ENCODE peak calls at places on chromosomes 6 and 20, in nine cellular contexts. Y is A673; V is activated naive CD4-positive, alpha-beta T cell; J is adipocyte; R is AG10803; W is stimulated activated CD8-positive, alpha-beta memory T cell treated with anti-CD3 and anti-CD28 coated beads, Interleukin-2, amount 100 ng/mL, for 48 hours; G is WTC11; L is cardiac muscle cell; N is mesothelial cell of epicardium. H is an unnamed sample.

GRCh38 chr20:1174787-1175186 is 10.0 kb downstream of the TMEM74B start:
- DNase-seq in Y (no peak), V (no peak), J (no peak), R (no peak), W (no peak), G (no peak), L (no peak), N (no peak), H (no peak)

GRCh38 chr6:144585217-144585814 is 300.2 kb downstream of the UTRN start:
- DNase-seq in Y (peak; percentile 79), V (no peak), J (peak; percentile 73), R (peak; percentile 49), W (no peak), G (no peak), L (peak; percentile 62), N (no peak), H (no peak)

GRCh38 chr6:109465772-109466171 is 10.2 kb upstream of the MICAL1 start:
- DNase-seq in Y (no peak), V (no peak), J (no peak), R (no peak), W (no peak), G (no peak), L (no peak), N (no peak), H (peak; percentile 36)

GRCh38 chr20:44776977-44777376 is 31.3 kb downstream of the KCNK15 start:
- DNase-seq in Y (peak; percentile 47), V (no peak), J (peak; percentile 36), R (no peak), W (no peak), G (peak; percentile 69), L (peak; percentile 50), N (peak; percentile 64), H (no peak)

GRCh38 chr20:63829598-63829942 is 1.5 kb downstream of the ZBTB46 start:
- DNase-seq in Y (no peak), V (no peak), J (peak; percentile 7), R (no peak), W (no peak), G (no peak), L (no peak), N (no peak), H (no peak)

GRCh38 chr6:21601341-21601740 is 7.8 kb downstream of the SOX4 start:
- DNase-seq in Y (no peak), V (no peak), J (no peak), R (no peak), W (no peak), G (no peak), L (no peak), N (no peak), H (no peak)

GRCh38 chr6:74044417-74045096 is 348.6 kb downstream of the CD109 start:
- DNase-seq in Y (no peak), V (no peak), J (peak; percentile 2), R (peak; percentile 44), W (no peak), G (no peak), L (peak; percentile 57), N (no peak), H (no peak)

GRCh38 chr6:131765081-131765852 is 42.6 kb upstream of the ENPP1 start:
- DNase-seq in Y (no peak), V (no peak), J (peak; percentile 30), R (peak; percentile 96), W (no peak), G (no peak), L (peak; percentile 93), N (no peak), H (no peak)

GRCh38 chr6:39301606-39302005 is 12.6 kb downstream of the KCNK17 start:
- DNase-seq in Y (peak; percentile 12), V (no peak), J (no peak), R (no peak), W (no peak), G (peak; percentile 83), L (no peak), N (no peak), H (no peak)

GRCh38 chr6:16766836-16767745 is 5.8 kb upstream of the ATXN1 start:
- DNase-seq in Y (no peak), V (no peak), J (peak; percentile 27), R (no peak), W (no peak), G (no peak), L (no peak), N (no peak), H (no peak)

GRCh38 chr6:29999426-29999825 is 57.1 kb downstream of the HLA-A start:
- DNase-seq in Y (no peak), V (no peak), J (no peak), R (no peak), W (no peak), G (no peak), L (no peak), N (no peak), H (no peak)

GRCh38 chr6:157727629-157728182 is 95.3 kb upstream of the SNX9 start:
- DNase-seq in Y (no peak), V (no peak), J (no peak), R (no peak), W (no peak), G (no peak), L (no peak), N (no peak), H (no peak)

GRCh38 chr6:25363429-25363828 is 84.3 kb downstream of the CARMIL1 start:
- DNase-seq in Y (no peak), V (no peak), J (no peak), R (no peak), W (no peak), G (no peak), L (peak; percentile 12), N (no peak), H (no peak)

GRCh38 chr6:101396552-101397173 is 3.2 kb downstream of the GRIK2 start:
- DNase-seq in Y (peak; percentile 75), V (peak; percentile 4), J (peak; percentile 83), R (peak; percentile 40), W (no peak), G (peak; percentile 78), L (peak; percentile 73), N (peak; percentile 78), H (no peak)

GRCh38 chr6:168990352-168990751 is 263.3 kb downstream of the THBS2 start:
- DNase-seq in Y (no peak), V (no peak), J (no peak), R (no peak), W (no peak), G (peak; percentile 30), L (no peak), N (no peak), H (no peak)

GRCh38 chr6:13908955-13909381 is 15.8 kb upstream of the RNF182 start:
- DNase-seq in Y (peak; percentile 88), V (no peak), J (peak; percentile 86), R (peak; percentile 66), W (no peak), G (peak; percentile 40), L (peak; percentile 77), N (no peak), H (no peak)

H was measured in stimulated activated effector memory CD8-positive, alpha-beta T cell treated with anti-CD3 and anti-CD28 coated beads, Interleukin-12 subunit alpha, Interleukin-12 subunit beta, amount 100 ng/mL, for 72 hours.